ENCODE peak calls at places on chromosomes 13 and 19, in five cellular contexts. Y, X, C, B and J are unnamed samples.
A peak's percentile ranks its signal among the peaks of the same experiment; 100 is the strongest.

GRCh38 chr13:24727731-24728601 is 36.0 kb upstream of the RNF17 start:
- DNase-seq in Y (peak; percentile 88), X (peak; percentile 39), C (peak; percentile 81), B (peak; percentile 75), J (peak; percentile 91)

GRCh38 chr19:47499863-47500830 is 14.7 kb downstream of the NAPA start:
- DNase-seq in Y (peak; percentile 69), X (no peak), C (no peak), B (no peak), J (no peak)

GRCh38 chr13:48849515-48849914 is 126.2 kb upstream of the FNDC3A start:
- DNase-seq in Y (no peak), X (no peak), C (no peak), B (no peak), J (no peak)

GRCh38 chr19:294819-295686 is 3.9 kb upstream of the PLPP2 start:
- DNase-seq in Y (peak; percentile 97), X (peak; percentile 28), C (peak; percentile 70), B (no peak), J (peak; percentile 61)

GRCh38 chr13:27336005-27336673 is 65.5 kb downstream of the RASL11A start:
- DNase-seq in Y (peak; percentile 39), X (no peak), C (no peak), B (no peak), J (no peak)

GRCh38 chr13:76892488-76892887 is 6.3 kb upstream of the KCTD12 start:
- DNase-seq in Y (no peak), X (no peak), C (no peak), B (no peak), J (no peak)

GRCh38 chr13:49641810-49642291 is 13.5 kb downstream of the ARL11 start:
- DNase-seq in Y (no peak), X (no peak), C (peak; percentile 56), B (peak; percentile 83), J (peak; percentile 54)

GRCh38 chr13:31207630-31208549 is 8.1 kb downstream of the B3GLCT start:
- DNase-seq in Y (peak; percentile 53), X (no peak), C (no peak), B (peak; percentile 38), J (no peak)

GRCh38 chr19:18023596-18024212 is 15.7 kb downstream of the ARRDC2 start:
- DNase-seq in Y (peak; percentile 38), X (peak; percentile 51), C (peak; percentile 97), B (no peak), J (peak; percentile 98)

GRCh38 chr19:35755550-35756371 is 1.1 kb downstream of the HSPB6 start:
- DNase-seq in Y (peak; percentile 81), X (peak; percentile 54), C (peak; percentile 80), B (peak; percentile 67), J (peak; percentile 12)

GRCh38 chr19:54448037-54448773 is 794 bp upstream of the LENG8 start:
- DNase-seq in Y (peak; percentile 87), X (no peak), C (peak; percentile 75), B (peak; percentile 66), J (peak; percentile 75)

GRCh38 chr13:24097064-24097463 is 63.5 kb upstream of the SPATA13 start:
- DNase-seq in Y (no peak), X (peak; percentile 15), C (no peak), B (peak; percentile 57), J (no peak)

GRCh38 chr13:27264181-27264580 is 6.4 kb upstream of the RASL11A start:
- DNase-seq in Y (no peak), X (no peak), C (no peak), B (no peak), J (no peak)

GRCh38 chr13:47650221-47650620 is 350.9 kb downstream of the SUCLA2 start:
- DNase-seq in Y (no peak), X (no peak), C (no peak), B (no peak), J (no peak)

GRCh38 chr13:57212989-57213388 is 46.0 kb downstream of the PRR20E start:
- DNase-seq in Y (no peak), X (no peak), C (no peak), B (no peak), J (no peak)

GRCh38 chr19:12987190-12987589 is 8.1 kb upstream of the NFIX start:
- DNase-seq in Y (no peak), X (no peak), C (no peak), B (no peak), J (no peak)

GRCh38 chr13:109235901-109236300 is 550.5 kb downstream of the IRS2 start:
- DNase-seq in Y (no peak), X (no peak), C (no peak), B (no peak), J (no peak)

GRCh38 chr19:17255150-17255621 is 9.4 kb downstream of the USHBP1 start:
- DNase-seq in Y (peak; percentile 59), X (no peak), C (no peak), B (no peak), J (no peak)

GRCh38 chr13:50894504-50894903 is 15.1 kb upstream of the RNASEH2B start:
- DNase-seq in Y (no peak), X (no peak), C (no peak), B (no peak), J (no peak)

GRCh38 chr19:14567079-14567478 is 4.8 kb downstream of the NDUFB7 start:
- DNase-seq in Y (peak; percentile 15), X (no peak), C (no peak), B (no peak), J (no peak)

GRCh38 chr13:43306364-43306763 is 283.0 kb downstream of the DNAJC15 start:
- DNase-seq in Y (no peak), X (no peak), C (no peak), B (no peak), J (no peak)

GRCh38 chr13:66748712-66749111 is 481.4 kb downstream of the PCDH9 start:
- DNase-seq in Y (no peak), X (no peak), C (no peak), B (no peak), J (no peak)

GRCh38 chr13:66210677-66211076 is 1019.5 kb downstream of the PCDH9 start:
- DNase-seq in Y (no peak), X (no peak), C (no peak), B (peak; percentile 83), J (peak; percentile 77)

GRCh38 chr13:106163426-106163825 is 372.0 kb downstream of the EFNB2 start:
- DNase-seq in Y (no peak), X (no peak), C (peak; percentile 77), B (peak; percentile 27), J (peak; percentile 41)

GRCh38 chr19:48630289-48631036 is 6.7 kb downstream of the DBP start:
- DNase-seq in Y (peak; percentile 84), X (no peak), C (peak; percentile 81), B (no peak), J (peak; percentile 74)

GRCh38 chr19:46413262-46414031 is at the start of gene CCDC8:
- DNase-seq in Y (peak; percentile 98), X (no peak), C (no peak), B (peak; percentile 93), J (peak; percentile 53)

GRCh38 chr13:46168341-46168740 is 13.6 kb downstream of the LCP1 start:
- DNase-seq in Y (no peak), X (peak; percentile 45), C (peak; percentile 65), B (peak; percentile 11), J (no peak)

GRCh38 chr13:44470623-44471562 is 97.3 kb downstream of the SERP2 start:
- DNase-seq in Y (no peak), X (no peak), C (no peak), B (peak; percentile 34), J (peak; percentile 68)

GRCh38 chr19:52896431-52897148 is 845 bp downstream of the ZNF320 start:
- DNase-seq in Y (peak; percentile 49), X (no peak), C (peak; percentile 69), B (peak; percentile 23), J (peak; percentile 53)

GRCh38 chr19:18987456-18987855 is 45.9 kb downstream of the SUGP2 start:
- DNase-seq in Y (no peak), X (no peak), C (no peak), B (no peak), J (no peak)

GRCh38 chr13:88675997-88676396 is 1004.8 kb downstream of the SLITRK5 start:
- DNase-seq in Y (no peak), X (no peak), C (no peak), B (no peak), J (no peak)

GRCh38 chr19:13053761-13054604 is 48.7 kb downstream of the LYL1 start:
- DNase-seq in Y (peak; percentile 56), X (no peak), C (peak; percentile 76), B (peak; percentile 98), J (peak; percentile 91)

GRCh38 chr13:113207890-113208423 is 512 bp downstream of the PCID2 start:
- DNase-seq in Y (peak; percentile 79), X (no peak), C (no peak), B (peak; percentile 61), J (peak; percentile 73)

GRCh38 chr13:77907653-77908341 is 10.8 kb downstream of the EDNRB start:
- DNase-seq in Y (no peak), X (no peak), C (no peak), B (no peak), J (peak; percentile 97)